ENCODE peak calls at places on chromosome 14, in five cellular contexts. P is effector memory CD8-positive, alpha-beta T cell; F is psoas muscle; D is D341Med; J is putamen. N is an unnamed sample.

GRCh38 chr14:105477659-105478623 is 3.3 kb downstream of the CRIP2 start:
- DNase-seq in P (peak; percentile 73), F (no peak), D (no peak), J (no peak), N (peak; percentile 57)

GRCh38 chr14:58501214-58501816 is 73.8 kb downstream of the KIAA0586 start:
- DNase-seq in P (no peak), F (no peak), D (peak; percentile 45), J (peak; percentile 58), N (no peak)

GRCh38 chr14:95519699-95520098 is 3.2 kb upstream of the SYNE3 start:
- DNase-seq in P (peak; percentile 22), F (peak; percentile 86), D (no peak), J (no peak), N (peak; percentile 87)

GRCh38 chr14:65159281-65160062 is 57.2 kb upstream of the MAX start:
- DNase-seq in P (no peak), F (no peak), D (no peak), J (no peak), N (no peak)

GRCh38 chr14:50082784-50083466 is 33.4 kb downstream of the VCPKMT start:
- DNase-seq in P (peak; percentile 80), F (no peak), D (no peak), J (no peak), N (no peak)

GRCh38 chr14:97408937-97409860 is 612.0 kb downstream of the VRK1 start:
- DNase-seq in P (no peak), F (no peak), D (no peak), J (no peak), N (no peak)

GRCh38 chr14:20262642-20263128 is 23.6 kb downstream of the OR11H4 start:
- DNase-seq in P (no peak), F (no peak), D (no peak), J (no peak), N (no peak)

GRCh38 chr14:87667661-87668060 is 325.3 kb downstream of the GALC start:
- DNase-seq in P (no peak), F (no peak), D (no peak), J (no peak), N (no peak)

GRCh38 chr14:100155049-100155621 is 4.3 kb downstream of the DEGS2 start:
- DNase-seq in P (no peak), F (no peak), D (no peak), J (no peak), N (no peak)

GRCh38 chr14:71554323-71554722 is 377.9 kb upstream of the RGS6 start:
- DNase-seq in P (no peak), F (no peak), D (no peak), J (no peak), N (no peak)

N was measured in left cardiac atrium.